ENCODE peak calls at places on chromosomes 11 and 22, in nine cellular contexts. One of them, this sample, is unnamed.
A peak's percentile ranks its signal among the peaks of the same experiment; 100 is the strongest.

GRCh38 chr11:71321433-71322191 is 69.2 kb upstream of the SHANK2 start:
- DNase-seq in endothelial cell of umbilical vein: no peak
- DNase-seq in caudate nucleus: no peak
- DNase-seq in PC-3: no peak
- DNase-seq in HCT116: no peak
- DNase-seq in hepatocyte: no peak
- DNase-seq in sigmoid colon: peak; percentile 22
- DNase-seq in epithelial cell of prostate: no peak
- DNase-seq in coronary artery: no peak
- DNase-seq in this sample: no peak

GRCh38 chr22:43925433-43926348 is 2.1 kb downstream of the PNPLA3 start:
- DNase-seq in sigmoid colon: no peak
- DNase-seq in coronary artery: no peak
- DNase-seq in PC-3: no peak
- DNase-seq in hepatocyte: peak; percentile 71
- DNase-seq in HCT116: no peak
- DNase-seq in caudate nucleus: no peak
- DNase-seq in epithelial cell of prostate: peak; percentile 45
- DNase-seq in endothelial cell of umbilical vein: no peak
- DNase-seq in this sample: no peak

GRCh38 chr11:130122141-130122575 is 37.4 kb upstream of the ST14 start:
- DNase-seq in hepatocyte: no peak
- DNase-seq in sigmoid colon: no peak
- DNase-seq in HCT116: peak; percentile 60
- DNase-seq in epithelial cell of prostate: no peak
- DNase-seq in caudate nucleus: no peak
- DNase-seq in PC-3: peak; percentile 21
- DNase-seq in coronary artery: no peak
- DNase-seq in endothelial cell of umbilical vein: peak; percentile 81
- DNase-seq in this sample: no peak

GRCh38 chr22:49502126-49502826 is 325.4 kb downstream of the BRD1 start:
- DNase-seq in endothelial cell of umbilical vein: no peak
- DNase-seq in coronary artery: peak; percentile 54
- DNase-seq in epithelial cell of prostate: no peak
- DNase-seq in HCT116: peak; percentile 68
- DNase-seq in hepatocyte: peak; percentile 50
- DNase-seq in caudate nucleus: no peak
- DNase-seq in PC-3: peak; percentile 78
- DNase-seq in sigmoid colon: no peak
- DNase-seq in this sample: no peak

GRCh38 chr11:104694259-104695070 is 203.8 kb downstream of the CASP12 start:
- DNase-seq in epithelial cell of prostate: peak; percentile 72
- DNase-seq in caudate nucleus: no peak
- DNase-seq in hepatocyte: peak; percentile 26
- DNase-seq in endothelial cell of umbilical vein: peak; percentile 82
- DNase-seq in PC-3: no peak
- DNase-seq in HCT116: no peak
- DNase-seq in sigmoid colon: no peak
- DNase-seq in coronary artery: no peak
- DNase-seq in this sample: no peak

GRCh38 chr11:69010361-69010891 is 2.6 kb downstream of the MRGPRF start:
- DNase-seq in endothelial cell of umbilical vein: no peak
- DNase-seq in sigmoid colon: peak; percentile 82
- DNase-seq in HCT116: no peak
- DNase-seq in hepatocyte: no peak
- DNase-seq in caudate nucleus: no peak
- DNase-seq in coronary artery: no peak
- DNase-seq in PC-3: peak; percentile 19
- DNase-seq in epithelial cell of prostate: no peak
- DNase-seq in this sample: no peak

GRCh38 chr22:40400173-40400572 is 29.8 kb downstream of the SGSM3 start:
- DNase-seq in PC-3: no peak
- DNase-seq in caudate nucleus: no peak
- DNase-seq in hepatocyte: no peak
- DNase-seq in coronary artery: no peak
- DNase-seq in HCT116: no peak
- DNase-seq in endothelial cell of umbilical vein: no peak
- DNase-seq in epithelial cell of prostate: no peak
- DNase-seq in sigmoid colon: no peak
- DNase-seq in this sample: no peak

GRCh38 chr11:125433454-125434121 is 62.5 kb downstream of the FEZ1 start:
- DNase-seq in endothelial cell of umbilical vein: peak; percentile 44
- DNase-seq in hepatocyte: peak; percentile 83
- DNase-seq in PC-3: peak; percentile 72
- DNase-seq in epithelial cell of prostate: peak; percentile 33
- DNase-seq in caudate nucleus: peak; percentile 26
- DNase-seq in coronary artery: no peak
- DNase-seq in HCT116: peak; percentile 62
- DNase-seq in sigmoid colon: no peak
- DNase-seq in this sample: no peak

GRCh38 chr11:1112351-1113191 is 37.9 kb downstream of the MUC2 start:
- DNase-seq in hepatocyte: no peak
- DNase-seq in epithelial cell of prostate: no peak
- DNase-seq in endothelial cell of umbilical vein: no peak
- DNase-seq in sigmoid colon: peak; percentile 53
- DNase-seq in HCT116: no peak
- DNase-seq in coronary artery: peak; percentile 54
- DNase-seq in caudate nucleus: no peak
- DNase-seq in PC-3: no peak
- DNase-seq in this sample: no peak

GRCh38 chr11:74636633-74637184 is 44.3 kb downstream of the POLD3 start:
- DNase-seq in PC-3: peak; percentile 80
- DNase-seq in endothelial cell of umbilical vein: peak; percentile 80
- DNase-seq in hepatocyte: no peak
- DNase-seq in caudate nucleus: no peak
- DNase-seq in epithelial cell of prostate: peak; percentile 80
- DNase-seq in coronary artery: no peak
- DNase-seq in HCT116: peak; percentile 22
- DNase-seq in sigmoid colon: no peak
- DNase-seq in this sample: no peak

GRCh38 chr11:77879218-77879617 is 58.3 kb downstream of the AAMDC start:
- DNase-seq in endothelial cell of umbilical vein: no peak
- DNase-seq in sigmoid colon: peak; percentile 82
- DNase-seq in caudate nucleus: no peak
- DNase-seq in HCT116: no peak
- DNase-seq in coronary artery: no peak
- DNase-seq in hepatocyte: no peak
- DNase-seq in PC-3: no peak
- DNase-seq in epithelial cell of prostate: no peak
- DNase-seq in this sample: no peak

GRCh38 chr22:20434264-20434751 is 3.3 kb downstream of the SCARF2 start:
- DNase-seq in endothelial cell of umbilical vein: no peak
- DNase-seq in HCT116: no peak
- DNase-seq in coronary artery: no peak
- DNase-seq in sigmoid colon: peak; percentile 61
- DNase-seq in PC-3: no peak
- DNase-seq in epithelial cell of prostate: no peak
- DNase-seq in caudate nucleus: no peak
- DNase-seq in hepatocyte: no peak
- DNase-seq in this sample: no peak

GRCh38 chr22:44337658-44338004 is 24.9 kb upstream of the SHISAL1 start:
- DNase-seq in HCT116: no peak
- DNase-seq in sigmoid colon: peak; percentile 86
- DNase-seq in caudate nucleus: peak; percentile 43
- DNase-seq in hepatocyte: peak; percentile 80
- DNase-seq in PC-3: peak; percentile 56
- DNase-seq in coronary artery: no peak
- DNase-seq in endothelial cell of umbilical vein: no peak
- DNase-seq in epithelial cell of prostate: no peak
- DNase-seq in this sample: no peak

GRCh38 chr11:130553306-130553705 is 104.9 kb downstream of the ADAMTS15 start:
- DNase-seq in HCT116: no peak
- DNase-seq in hepatocyte: no peak
- DNase-seq in coronary artery: no peak
- DNase-seq in epithelial cell of prostate: no peak
- DNase-seq in sigmoid colon: no peak
- DNase-seq in caudate nucleus: no peak
- DNase-seq in PC-3: no peak
- DNase-seq in endothelial cell of umbilical vein: no peak
- DNase-seq in this sample: no peak

GRCh38 chr11:119110439-119110838 is 3.3 kb downstream of the C2CD2L start:
- DNase-seq in sigmoid colon: no peak
- DNase-seq in hepatocyte: no peak
- DNase-seq in HCT116: no peak
- DNase-seq in PC-3: no peak
- DNase-seq in endothelial cell of umbilical vein: no peak
- DNase-seq in epithelial cell of prostate: no peak
- DNase-seq in coronary artery: no peak
- DNase-seq in caudate nucleus: peak; percentile 52
- DNase-seq in this sample: no peak
- H3K27ac ChIP-seq in sigmoid colon: no peak overlapping the region
- H3K27ac ChIP-seq in hepatocyte: no peak overlapping the region
- H3K27ac ChIP-seq in HCT116: no peak overlapping the region
- H3K27ac ChIP-seq in PC-3: no peak overlapping the region
- H3K27ac ChIP-seq in endothelial cell of umbilical vein: no peak overlapping the region
- H3K27ac ChIP-seq in epithelial cell of prostate: no peak overlapping the region
- H3K27ac ChIP-seq in coronary artery: no peak overlapping the region
- H3K27ac ChIP-seq in caudate nucleus: peak overlapping the region; percentile 78
- H3K27ac ChIP-seq in this sample: no peak overlapping the region

GRCh38 chr11:45087301-45087700 is 59.1 kb upstream of the PRDM11 start:
- DNase-seq in caudate nucleus: no peak
- DNase-seq in HCT116: no peak
- DNase-seq in sigmoid colon: no peak
- DNase-seq in endothelial cell of umbilical vein: no peak
- DNase-seq in PC-3: no peak
- DNase-seq in hepatocyte: no peak
- DNase-seq in epithelial cell of prostate: no peak
- DNase-seq in coronary artery: no peak
- DNase-seq in this sample: no peak

GRCh38 chr11:45086526-45086925 is 59.9 kb upstream of the PRDM11 start:
- DNase-seq in sigmoid colon: no peak
- DNase-seq in hepatocyte: no peak
- DNase-seq in coronary artery: no peak
- DNase-seq in caudate nucleus: no peak
- DNase-seq in PC-3: no peak
- DNase-seq in epithelial cell of prostate: no peak
- DNase-seq in HCT116: no peak
- DNase-seq in endothelial cell of umbilical vein: no peak
- DNase-seq in this sample: no peak

GRCh38 chr11:45083544-45084087 is 62.8 kb upstream of the PRDM11 start:
- DNase-seq in PC-3: peak; percentile 54
- DNase-seq in caudate nucleus: no peak
- DNase-seq in endothelial cell of umbilical vein: no peak
- DNase-seq in coronary artery: no peak
- DNase-seq in epithelial cell of prostate: no peak
- DNase-seq in HCT116: no peak
- DNase-seq in hepatocyte: peak; percentile 35
- DNase-seq in sigmoid colon: no peak
- DNase-seq in this sample: no peak

GRCh38 chr11:45087761-45088160 is 58.7 kb upstream of the PRDM11 start:
- DNase-seq in caudate nucleus: no peak
- DNase-seq in PC-3: no peak
- DNase-seq in HCT116: no peak
- DNase-seq in sigmoid colon: no peak
- DNase-seq in hepatocyte: no peak
- DNase-seq in coronary artery: no peak
- DNase-seq in endothelial cell of umbilical vein: no peak
- DNase-seq in epithelial cell of prostate: no peak
- DNase-seq in this sample: no peak

GRCh38 chr11:45085657-45086501 is 60.6 kb upstream of the PRDM11 start:
- DNase-seq in sigmoid colon: no peak
- DNase-seq in endothelial cell of umbilical vein: no peak
- DNase-seq in HCT116: no peak
- DNase-seq in hepatocyte: no peak
- DNase-seq in caudate nucleus: no peak
- DNase-seq in coronary artery: no peak
- DNase-seq in epithelial cell of prostate: no peak
- DNase-seq in PC-3: no peak
- DNase-seq in this sample: no peak
- H3K27ac ChIP-seq in sigmoid colon: no peak overlapping the region
- H3K27ac ChIP-seq in endothelial cell of umbilical vein: no peak overlapping the region
- H3K27ac ChIP-seq in HCT116: no peak overlapping the region
- H3K27ac ChIP-seq in hepatocyte: no peak overlapping the region
- H3K27ac ChIP-seq in caudate nucleus: no peak overlapping the region
- H3K27ac ChIP-seq in coronary artery: no peak overlapping the region
- H3K27ac ChIP-seq in epithelial cell of prostate: no peak overlapping the region
- H3K27ac ChIP-seq in PC-3: no peak overlapping the region
- H3K27ac ChIP-seq in this sample: no peak overlapping the region

GRCh38 chr11:119832536-119832935 is 103.5 kb upstream of the NECTIN1 start:
- DNase-seq in hepatocyte: peak; percentile 77
- DNase-seq in caudate nucleus: no peak
- DNase-seq in PC-3: peak; percentile 6
- DNase-seq in coronary artery: no peak
- DNase-seq in endothelial cell of umbilical vein: no peak
- DNase-seq in epithelial cell of prostate: no peak
- DNase-seq in sigmoid colon: no peak
- DNase-seq in HCT116: no peak
- DNase-seq in this sample: no peak
- H3K27ac ChIP-seq in hepatocyte: no peak overlapping the region
- H3K27ac ChIP-seq in caudate nucleus: no peak overlapping the region
- H3K27ac ChIP-seq in PC-3: no peak overlapping the region
- H3K27ac ChIP-seq in coronary artery: no peak overlapping the region
- H3K27ac ChIP-seq in endothelial cell of umbilical vein: no peak overlapping the region
- H3K27ac ChIP-seq in epithelial cell of prostate: no peak overlapping the region
- H3K27ac ChIP-seq in sigmoid colon: no peak overlapping the region
- H3K27ac ChIP-seq in HCT116: no peak overlapping the region
- H3K27ac ChIP-seq in this sample: no peak overlapping the region

DNA sequence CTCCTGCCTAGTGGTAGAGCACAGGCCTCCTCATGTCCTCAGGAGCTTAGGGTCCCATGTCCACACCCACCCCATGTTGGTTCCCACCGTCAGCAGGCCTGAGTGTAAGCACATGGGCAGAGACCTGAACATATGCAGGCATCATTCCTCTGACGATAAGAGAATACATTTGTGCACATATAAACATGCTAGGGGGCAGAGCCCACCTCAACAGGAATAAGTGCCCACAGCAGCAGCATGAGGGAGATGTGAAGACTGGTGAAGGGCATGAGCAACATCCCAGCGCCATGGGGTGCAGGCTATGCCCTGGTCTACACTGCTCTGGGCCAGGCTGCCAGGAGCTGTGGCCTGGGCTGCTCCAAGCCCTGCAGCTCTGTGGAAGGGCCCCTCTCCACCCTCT is 16.9 kb downstream of the ADORA2A start:
- DNase-seq in hepatocyte: no peak
- DNase-seq in caudate nucleus: no peak
- DNase-seq in PC-3: no peak
- DNase-seq in coronary artery: peak; percentile 67
- DNase-seq in HCT116: no peak
- DNase-seq in endothelial cell of umbilical vein: no peak
- DNase-seq in epithelial cell of prostate: no peak
- DNase-seq in sigmoid colon: no peak
- DNase-seq in this sample: no peak
- H3K27ac ChIP-seq in hepatocyte: no peak overlapping the region
- H3K27ac ChIP-seq in caudate nucleus: no peak overlapping the region
- H3K27ac ChIP-seq in PC-3: no peak overlapping the region
- H3K27ac ChIP-seq in coronary artery: no peak overlapping the region
- H3K27ac ChIP-seq in HCT116: no peak overlapping the region
- H3K27ac ChIP-seq in endothelial cell of umbilical vein: no peak overlapping the region
- H3K27ac ChIP-seq in epithelial cell of prostate: no peak overlapping the region
- H3K27ac ChIP-seq in sigmoid colon: no peak overlapping the region
- H3K27ac ChIP-seq in this sample: no peak overlapping the region